ENCODE peak calls at places on chromosomes 5 and 9, in eight cellular contexts. C is GM23338; Z is foreskin keratinocyte; Y is CD8-positive, alpha-beta memory T cell; J is activated CD8-positive, alpha-beta memory T cell treated with anti-CD3 and anti-CD28 coated beads for 4 hours; R is upper lobe of right lung; D is HS-5; T is naive thymus-derived CD4-positive, alpha-beta T cell. L is an unnamed sample.

GRCh38 chr5:135468541-135468940 is 16.4 kb upstream of the TIFAB start:
- DNase-seq in C (no peak), Z (no peak), Y (no peak), J (no peak), R (peak; percentile 22), D (no peak), T (no peak), L (no peak)

GRCh38 chr9:130292104-130292503 is 26.5 kb downstream of the HMCN2 start:
- DNase-seq in C (no peak), Z (no peak), Y (no peak), J (no peak), R (no peak), D (no peak), T (no peak), L (no peak)

GRCh38 chr5:173825215-173825865 is 62.8 kb upstream of the CPEB4 start:
- DNase-seq in C (no peak), Z (no peak), Y (no peak), J (no peak), R (no peak), D (no peak), T (no peak), L (no peak)

GRCh38 chr9:136119259-136120118 is 814 bp upstream of the TMEM250 start:
- DNase-seq in C (peak; percentile 73), Z (no peak), Y (peak; percentile 60), J (no peak), R (no peak), D (no peak), T (no peak), L (no peak)

GRCh38 chr9:9337129-9337528 is 1275.7 kb downstream of the PTPRD start:
- DNase-seq in C (peak; percentile 59), Z (no peak), Y (no peak), J (no peak), R (no peak), D (no peak), T (no peak), L (no peak)

GRCh38 chr9:134217431-134218210 is 53.3 kb upstream of the RNU6ATAC start:
- DNase-seq in C (peak; percentile 28), Z (no peak), Y (peak; percentile 41), J (no peak), R (peak; percentile 51), D (no peak), T (no peak), L (no peak)

GRCh38 chr5:55575815-55576583 is 41.2 kb upstream of the PLPP1 start:
- DNase-seq in C (no peak), Z (no peak), Y (no peak), J (no peak), R (no peak), D (no peak), T (no peak), L (no peak)

GRCh38 chr5:114327987-114328386 is 33.9 kb upstream of the KCNN2 start:
- DNase-seq in C (no peak), Z (no peak), Y (no peak), J (no peak), R (no peak), D (no peak), T (no peak), L (no peak)

GRCh38 chr5:156693113-156693512 is 157.0 kb upstream of the PPP1R2B start:
- DNase-seq in C (no peak), Z (no peak), Y (no peak), J (no peak), R (no peak), D (no peak), T (no peak), L (no peak)

GRCh38 chr9:127923771-127924170 is 6.8 kb downstream of the PIP5KL1 start:
- DNase-seq in C (no peak), Z (peak; percentile 91), Y (no peak), J (no peak), R (no peak), D (peak; percentile 96), T (no peak), L (no peak)

GRCh38 chr5:136518814-136519213 is 153.5 kb upstream of the TRPC7 start:
- DNase-seq in C (no peak), Z (peak; percentile 18), Y (no peak), J (no peak), R (no peak), D (no peak), T (no peak), L (no peak)

GRCh38 chr9:98998441-98999151 is 54.9 kb downstream of the COL15A1 start:
- DNase-seq in C (peak; percentile 82), Z (peak; percentile 17), Y (peak; percentile 67), J (peak; percentile 28), R (peak; percentile 88), D (no peak), T (peak; percentile 23), L (peak; percentile 38)

GRCh38 chr9:89770779-89771178 is 166.0 kb downstream of the GADD45G start:
- DNase-seq in C (no peak), Z (no peak), Y (no peak), J (no peak), R (no peak), D (no peak), T (no peak), L (no peak)